ENCODE peak calls at places on chromosomes 13 and 19, in seven cellular contexts. M is mesenchymal stem cell, X is H9, E is IMR-90, G is mesendoderm, O is H1, Z is trophoblast cell. P is an unnamed sample.

GRCh38 chr13:112624040-112624439 is 36.1 kb upstream of the TUBGCP3 start:
- DNase-seq in X (no peak), Z (no peak), G (no peak), E (no peak), O (no peak), M (no peak), P (no peak)

GRCh38 chr13:19845758-19846157 is 17.7 kb downstream of the ZMYM5 start:
- DNase-seq in G (peak; percentile 11), Z (no peak), O (no peak), E (peak; percentile 99), X (no peak), M (peak; percentile 92), P (no peak)

GRCh38 chr13:50348402-50348801 is 333.2 kb downstream of the KCNRG start:
- DNase-seq in O (no peak), E (no peak), G (no peak), Z (no peak), M (no peak), X (no peak), P (no peak)

GRCh38 chr13:50928609-50929274 is 19.2 kb downstream of the RNASEH2B start:
- DNase-seq in G (no peak), M (no peak), E (no peak), X (no peak), Z (no peak), O (no peak), P (no peak)

GRCh38 chr19:29804493-29804892 is 7.3 kb upstream of the CCNE1 start:
- DNase-seq in X (no peak), Z (no peak), M (no peak), G (no peak), O (no peak), E (no peak), P (no peak)

GRCh38 chr13:44306401-44307192 is 67.0 kb upstream of the SERP2 start:
- DNase-seq in M (peak; percentile 94), G (peak; percentile 76), X (peak; percentile 60), Z (no peak), E (peak; percentile 99), O (peak; percentile 57), P (peak; percentile 17)

GRCh38 chr19:32830231-32831014 is 39.1 kb downstream of the SLC7A9 start:
- DNase-seq in X (no peak), G (no peak), Z (peak; percentile 37), O (no peak), E (peak; percentile 55), M (peak; percentile 66), P (no peak)

GRCh38 chr13:64428196-64428595 is 2801.9 kb downstream of the PCDH9 start:
- DNase-seq in E (peak; percentile 76), G (no peak), M (peak; percentile 61), Z (no peak), O (no peak), X (no peak), P (no peak)

GRCh38 chr19:2517881-2518601 is 42.1 kb downstream of the GADD45B start:
- DNase-seq in X (no peak), O (no peak), G (peak; percentile 62), Z (no peak), E (no peak), M (no peak), P (no peak)

GRCh38 chr19:45187421-45188100 is 9.0 kb downstream of the BLOC1S3 start:
- DNase-seq in X (peak; percentile 63), G (peak; percentile 57), M (no peak), O (peak; percentile 61), E (no peak), Z (no peak), P (no peak)

GRCh38 chr19:44890366-44891015 is 563 bp upstream of the TOMM40 start:
- DNase-seq in Z (peak; percentile 100), M (peak; percentile 100), O (peak; percentile 99), X (peak; percentile 100), E (peak; percentile 100), G (peak; percentile 100), P (peak; percentile 100)

GRCh38 chr13:27744861-27745260 is 47.4 kb upstream of the GSX1 start:
- DNase-seq in G (no peak), M (no peak), Z (no peak), E (no peak), X (peak; percentile 60), O (peak; percentile 47), P (peak; percentile 77)

GRCh38 chr13:53126803-53127202 is 98.2 kb downstream of the OLFM4 start:
- DNase-seq in M (no peak), Z (no peak), O (no peak), E (peak; percentile 65), X (no peak), G (no peak), P (no peak)

GRCh38 chr19:13208131-13208963 is 58.1 kb downstream of the IER2 start:
- DNase-seq in X (no peak), Z (no peak), M (no peak), G (no peak), O (no peak), E (peak; percentile 76), P (no peak)

GRCh38 chr13:20901668-20902437 is 693 bp downstream of the XPO4 start:
- DNase-seq in M (peak; percentile 67), X (peak; percentile 41), Z (peak; percentile 5), G (peak; percentile 77), O (no peak), E (peak; percentile 13), P (no peak)

GRCh38 chr19:15101479-15102082 is 5.6 kb upstream of the SYDE1 start:
- DNase-seq in E (peak; percentile 56), G (peak; percentile 75), M (peak; percentile 63), O (peak; percentile 87), Z (peak; percentile 46), X (peak; percentile 80), P (no peak)

GRCh38 chr13:79541426-79542049 is 60.6 kb downstream of the NDFIP2 start:
- DNase-seq in G (peak; percentile 68), M (peak; percentile 76), Z (peak; percentile 23), X (no peak), E (peak; percentile 73), O (no peak), P (peak; percentile 63)

GRCh38 chr13:110923777-110924638 is 9.1 kb upstream of the ANKRD10 start:
- DNase-seq in E (no peak), X (peak; percentile 15), O (peak; percentile 22), G (no peak), Z (no peak), M (no peak), P (no peak)
- H3K18ac ChIP-seq in E (no peak overlapping the region), X (no peak overlapping the region), O (no peak overlapping the region), G (no peak overlapping the region), Z (no peak overlapping the region), M (no peak overlapping the region), P (no peak overlapping the region)

GRCh38 chr19:49954933-49955332 is 6.0 kb downstream of the SIGLEC11 start:
- DNase-seq in X (no peak), E (peak; percentile 16), G (no peak), M (no peak), O (no peak), Z (no peak), P (no peak)

GRCh38 chr19:49952906-49953305 is 8.1 kb downstream of the SIGLEC11 start:
- DNase-seq in O (no peak), M (no peak), X (no peak), Z (no peak), E (no peak), G (no peak), P (no peak)

GRCh38 chr19:49953376-49953775 is 7.6 kb downstream of the SIGLEC11 start:
- DNase-seq in E (no peak), G (no peak), Z (no peak), O (no peak), M (no peak), X (no peak), P (no peak)

GRCh38 chr19:49952475-49952829 is 8.5 kb downstream of the SIGLEC11 start:
- DNase-seq in X (no peak), G (no peak), M (no peak), O (no peak), E (no peak), Z (no peak), P (no peak)

GRCh38 chr19:49954092-49954825 is 6.7 kb downstream of the SIGLEC11 start:
- DNase-seq in X (no peak), G (no peak), O (no peak), E (peak; percentile 14), M (no peak), Z (no peak), P (no peak)
- H3K27ac ChIP-seq in X (no peak overlapping the region), G (no peak overlapping the region), O (no peak overlapping the region), E (no peak overlapping the region), M (no peak overlapping the region), Z (no peak overlapping the region), P (no peak overlapping the region)

GRCh38 chr13:111298214-111298975 is 22.0 kb upstream of the TEX29 start:
- DNase-seq in Z (no peak), E (no peak), G (no peak), X (no peak), M (no peak), O (no peak), P (no peak)
- H4K8ac ChIP-seq in Z (no peak overlapping the region), E (no peak overlapping the region), G (no peak overlapping the region), X (no peak overlapping the region), M (no peak overlapping the region), O (no peak overlapping the region), P (no peak overlapping the region)

GRCh38 chr13:86193281-86193680 is 394.1 kb upstream of the SLITRK6 start:
- DNase-seq in M (no peak), O (no peak), Z (no peak), E (no peak), X (no peak), G (no peak), P (peak; percentile 4)
- H3K18ac ChIP-seq in M (no peak overlapping the region), O (no peak overlapping the region), Z (no peak overlapping the region), E (no peak overlapping the region), X (no peak overlapping the region), G (no peak overlapping the region), P (no peak overlapping the region)

GRCh38 chr19:38705197-38706019 is 38.9 kb downstream of the CAPN12 start:
- DNase-seq in G (no peak), M (no peak), X (no peak), E (no peak), Z (no peak), O (no peak), P (no peak)

GRCh38 chr19:38708413-38709024 is 35.8 kb downstream of the CAPN12 start:
- DNase-seq in X (no peak), E (no peak), G (no peak), O (no peak), Z (no peak), M (no peak), P (no peak)

GRCh38 chr19:38706792-38707511 is 37.3 kb downstream of the CAPN12 start:
- DNase-seq in Z (no peak), G (peak; percentile 55), M (peak; percentile 40), O (no peak), E (no peak), X (peak; percentile 48), P (no peak)

GRCh38 chr19:38709119-38709518 is 35.2 kb downstream of the CAPN12 start:
- DNase-seq in Z (no peak), O (no peak), M (no peak), G (no peak), E (no peak), X (no peak), P (no peak)

GRCh38 chr19:38707512-38708114 is 36.7 kb downstream of the CAPN12 start:
- DNase-seq in X (no peak), O (no peak), Z (no peak), G (no peak), M (peak; percentile 48), E (peak; percentile 23), P (no peak)
- H3K27ac ChIP-seq in X (no peak overlapping the region), O (no peak overlapping the region), Z (no peak overlapping the region), G (no peak overlapping the region), M (peak overlapping the region; percentile 70), E (peak overlapping the region; percentile 30), P (no peak overlapping the region)

GRCh38 chr13:110323172-110323851 is 16.2 kb downstream of the COL4A2 start:
- DNase-seq in O (no peak), X (peak; percentile 40), G (peak; percentile 58), M (peak; percentile 81), E (peak; percentile 96), Z (peak; percentile 74), P (no peak)
- H4K8ac ChIP-seq in O (no peak overlapping the region), X (no peak overlapping the region), G (no peak overlapping the region), M (peak overlapping the region; percentile 47), E (peak overlapping the region; percentile 39), Z (no peak overlapping the region), P (no peak overlapping the region)